ENCODE peak calls at places on chromosomes 11 and 22, in seven cellular contexts. One of them, this sample, is unnamed. For H3K4me1 and H3K36me3, the result is how much of the 10 kb centered on the place peaks cover.

GRCh38 chr11:20397281-20397680 is 9.8 kb downstream of the PRMT3 start:
- DNase-seq in PC-3: peak
- DNase-seq in CD8-positive, alpha-beta T cell: no peak
- DNase-seq in GM23248: peak
- DNase-seq in cardiac muscle cell: peak
- DNase-seq in Peyer's patch: no peak
- DNase-seq in PC-9: no peak
- DNase-seq in this sample: no peak

GRCh38 chr22:27220349-27220748 is 563.0 kb downstream of the MIAT start:
- DNase-seq in cardiac muscle cell: no peak
- DNase-seq in PC-9: no peak
- DNase-seq in PC-3: no peak
- DNase-seq in CD8-positive, alpha-beta T cell: no peak
- DNase-seq in Peyer's patch: no peak
- DNase-seq in GM23248: peak
- DNase-seq in this sample: no peak

GRCh38 chr22:30919973-30920372 is 48.6 kb downstream of the MORC2 start:
- DNase-seq in cardiac muscle cell: no peak
- DNase-seq in Peyer's patch: peak
- DNase-seq in CD8-positive, alpha-beta T cell: no peak
- DNase-seq in PC-3: no peak
- DNase-seq in PC-9: no peak
- DNase-seq in GM23248: no peak
- DNase-seq in this sample: no peak

GRCh38 chr11:134152692-134153091 is 71.1 kb downstream of the NCAPD3 start:
- DNase-seq in CD8-positive, alpha-beta T cell: no peak
- DNase-seq in GM23248: no peak
- DNase-seq in PC-9: no peak
- DNase-seq in PC-3: no peak
- DNase-seq in cardiac muscle cell: no peak
- DNase-seq in Peyer's patch: no peak
- DNase-seq in this sample: no peak

GRCh38 chr11:128522943-128523518 is 64.3 kb downstream of the ETS1 start:
- DNase-seq in CD8-positive, alpha-beta T cell: no peak
- DNase-seq in cardiac muscle cell: no peak
- DNase-seq in PC-9: no peak
- DNase-seq in GM23248: peak
- DNase-seq in PC-3: no peak
- DNase-seq in Peyer's patch: no peak
- DNase-seq in this sample: no peak

GRCh38 chr22:40107756-40108437 is 69.8 kb upstream of the TNRC6B start:
- DNase-seq in GM23248: peak
- DNase-seq in Peyer's patch: no peak
- DNase-seq in cardiac muscle cell: no peak
- DNase-seq in PC-3: peak
- DNase-seq in PC-9: peak
- DNase-seq in CD8-positive, alpha-beta T cell: no peak
- DNase-seq in this sample: no peak

GRCh38 chr11:115665958-115666357 is 161.7 kb upstream of the CADM1 start:
- DNase-seq in CD8-positive, alpha-beta T cell: no peak
- DNase-seq in GM23248: no peak
- DNase-seq in Peyer's patch: no peak
- DNase-seq in cardiac muscle cell: no peak
- DNase-seq in PC-9: no peak
- DNase-seq in PC-3: no peak
- DNase-seq in this sample: no peak

GRCh38 chr22:41021039-41021654 is 70.0 kb downstream of the RBX1 start:
- DNase-seq in CD8-positive, alpha-beta T cell: peak
- DNase-seq in cardiac muscle cell: no peak
- DNase-seq in GM23248: peak
- DNase-seq in PC-9: peak
- DNase-seq in PC-3: no peak
- DNase-seq in Peyer's patch: peak
- DNase-seq in this sample: peak

GRCh38 chr22:45887202-45888131 is 89.5 kb downstream of the WNT7B start:
- DNase-seq in Peyer's patch: no peak
- DNase-seq in GM23248: no peak
- DNase-seq in cardiac muscle cell: no peak
- DNase-seq in PC-9: peak
- DNase-seq in PC-3: peak
- DNase-seq in CD8-positive, alpha-beta T cell: no peak
- DNase-seq in this sample: no peak

GRCh38 chr22:21939392-21940319 is 13.0 kb downstream of the PPM1F start:
- DNase-seq in Peyer's patch: no peak
- DNase-seq in cardiac muscle cell: no peak
- DNase-seq in GM23248: peak
- DNase-seq in PC-9: no peak
- DNase-seq in PC-3: no peak
- DNase-seq in CD8-positive, alpha-beta T cell: no peak
- DNase-seq in this sample: no peak

GRCh38 chr22:23835773-23836144 is 3.0 kb downstream of the DERL3 start:
- DNase-seq in CD8-positive, alpha-beta T cell: no peak
- DNase-seq in Peyer's patch: no peak
- DNase-seq in GM23248: no peak
- DNase-seq in PC-3: no peak
- DNase-seq in PC-9: no peak
- DNase-seq in cardiac muscle cell: no peak
- DNase-seq in this sample: no peak

GRCh38 chr11:131253885-131254204 is 116.6 kb upstream of the NTM start:
- DNase-seq in Peyer's patch: no peak
- DNase-seq in GM23248: peak
- DNase-seq in CD8-positive, alpha-beta T cell: no peak
- DNase-seq in PC-9: no peak
- DNase-seq in PC-3: no peak
- DNase-seq in cardiac muscle cell: no peak
- DNase-seq in this sample: no peak

GRCh38 chr11:9747816-9748215 is 83.9 kb downstream of the SWAP70 start:
- DNase-seq in PC-9: no peak
- DNase-seq in CD8-positive, alpha-beta T cell: no peak
- DNase-seq in cardiac muscle cell: no peak
- DNase-seq in GM23248: no peak
- DNase-seq in Peyer's patch: no peak
- DNase-seq in PC-3: no peak
- DNase-seq in this sample: no peak

GRCh38 chr11:94740975-94741707 is 27.0 kb upstream of the AMOTL1 start:
- DNase-seq in cardiac muscle cell: peak
- DNase-seq in PC-3: peak
- DNase-seq in Peyer's patch: no peak
- DNase-seq in GM23248: peak
- DNase-seq in PC-9: no peak
- DNase-seq in CD8-positive, alpha-beta T cell: no peak
- DNase-seq in this sample: no peak

GRCh38 chr11:116853461-116854073 is 16.1 kb upstream of the APOA1 start:
- DNase-seq in Peyer's patch: peak
- DNase-seq in cardiac muscle cell: no peak
- DNase-seq in GM23248: peak
- DNase-seq in CD8-positive, alpha-beta T cell: peak
- DNase-seq in PC-9: no peak
- DNase-seq in PC-3: peak
- DNase-seq in this sample: peak

GRCh38 chr11:78228467-78228866 is 39.7 kb downstream of the USP35 start:
- DNase-seq in PC-3: peak
- DNase-seq in GM23248: peak
- DNase-seq in Peyer's patch: no peak
- DNase-seq in CD8-positive, alpha-beta T cell: peak
- DNase-seq in cardiac muscle cell: peak
- DNase-seq in PC-9: peak
- DNase-seq in this sample: peak

GRCh38 chr11:130609121-130610035 is 160.9 kb downstream of the ADAMTS15 start:
- DNase-seq in cardiac muscle cell: no peak
- DNase-seq in Peyer's patch: peak
- DNase-seq in PC-9: no peak
- DNase-seq in GM23248: peak
- DNase-seq in PC-3: no peak
- DNase-seq in CD8-positive, alpha-beta T cell: no peak
- DNase-seq in this sample: peak

GRCh38 chr11:10305964-10306918 is 1.4 kb downstream of the ADM start:
- DNase-seq in cardiac muscle cell: peak
- DNase-seq in CD8-positive, alpha-beta T cell: no peak
- DNase-seq in GM23248: peak
- DNase-seq in Peyer's patch: peak
- DNase-seq in PC-3: peak
- DNase-seq in PC-9: no peak
- DNase-seq in this sample: peak

GRCh38 chr22:27474711-27475547 is 326.6 kb downstream of the MN1 start:
- DNase-seq in PC-3: peak
- DNase-seq in PC-9: peak
- DNase-seq in CD8-positive, alpha-beta T cell: no peak
- DNase-seq in Peyer's patch: no peak
- DNase-seq in GM23248: peak
- DNase-seq in cardiac muscle cell: no peak
- DNase-seq in this sample: no peak

GRCh38 chr11:65537620-65538231 is 12.8 kb downstream of the SCYL1 start:
- DNase-seq in PC-9: no peak
- DNase-seq in Peyer's patch: no peak
- DNase-seq in CD8-positive, alpha-beta T cell: no peak
- DNase-seq in cardiac muscle cell: no peak
- DNase-seq in GM23248: peak
- DNase-seq in PC-3: no peak
- DNase-seq in this sample: no peak

GRCh38 chr11:81725691-81726090 is 1008.0 kb downstream of the FAM181B start:
- DNase-seq in PC-3: no peak
- DNase-seq in GM23248: peak
- DNase-seq in PC-9: no peak
- DNase-seq in CD8-positive, alpha-beta T cell: no peak
- DNase-seq in cardiac muscle cell: no peak
- DNase-seq in Peyer's patch: no peak
- DNase-seq in this sample: no peak

GRCh38 chr11:8792636-8793035 is 110.0 kb downstream of the RPL27A start:
- DNase-seq in Peyer's patch: no peak
- DNase-seq in GM23248: no peak
- DNase-seq in PC-3: no peak
- DNase-seq in cardiac muscle cell: no peak
- DNase-seq in PC-9: no peak
- DNase-seq in CD8-positive, alpha-beta T cell: no peak
- DNase-seq in this sample: no peak

GRCh38 chr11:69511358-69512015 is 30.0 kb downstream of the LINC01488 start:
- DNase-seq in PC-9: no peak
- DNase-seq in GM23248: peak
- DNase-seq in PC-3: no peak
- DNase-seq in Peyer's patch: no peak
- DNase-seq in CD8-positive, alpha-beta T cell: no peak
- DNase-seq in cardiac muscle cell: no peak
- DNase-seq in this sample: no peak

GRCh38 chr22:41498322-41498721 is 29.4 kb downstream of the ACO2 start:
- DNase-seq in CD8-positive, alpha-beta T cell: no peak
- DNase-seq in PC-9: no peak
- DNase-seq in Peyer's patch: no peak
- DNase-seq in PC-3: no peak
- DNase-seq in cardiac muscle cell: no peak
- DNase-seq in GM23248: peak
- DNase-seq in this sample: no peak

GRCh38 chr11:69797737-69798528 is 21.3 kb downstream of the FGF3 start:
- DNase-seq in cardiac muscle cell: no peak
- DNase-seq in PC-9: no peak
- DNase-seq in Peyer's patch: no peak
- DNase-seq in GM23248: no peak
- DNase-seq in CD8-positive, alpha-beta T cell: no peak
- DNase-seq in PC-3: no peak
- DNase-seq in this sample: no peak

GRCh38 chr22:23187201-23187600 is 6.9 kb downstream of the BCR start:
- DNase-seq in PC-3: no peak
- DNase-seq in Peyer's patch: no peak
- DNase-seq in CD8-positive, alpha-beta T cell: no peak
- DNase-seq in cardiac muscle cell: no peak
- DNase-seq in GM23248: no peak
- DNase-seq in PC-9: no peak
- DNase-seq in this sample: no peak

GRCh38 chr11:41281131-41281742 is 178.2 kb downstream of the LRRC4C start:
- DNase-seq in Peyer's patch: no peak
- DNase-seq in PC-9: no peak
- DNase-seq in cardiac muscle cell: peak
- DNase-seq in PC-3: peak
- DNase-seq in GM23248: peak
- DNase-seq in CD8-positive, alpha-beta T cell: no peak
- DNase-seq in this sample: no peak

GRCh38 chr11:39236916-39237315 is 2222.5 kb downstream of the LRRC4C start:
- DNase-seq in GM23248: no peak
- DNase-seq in PC-9: no peak
- DNase-seq in cardiac muscle cell: no peak
- DNase-seq in PC-3: peak
- DNase-seq in CD8-positive, alpha-beta T cell: no peak
- DNase-seq in Peyer's patch: no peak
- DNase-seq in this sample: no peak

GRCh38 chr11:1759151-1759850 is 4.4 kb downstream of the CTSD start:
- DNase-seq in Peyer's patch: no peak
- DNase-seq in PC-9: no peak
- DNase-seq in GM23248: no peak
- DNase-seq in CD8-positive, alpha-beta T cell: no peak
- DNase-seq in PC-3: no peak
- DNase-seq in cardiac muscle cell: no peak
- DNase-seq in this sample: no peak
- H3K4me1 ChIP-seq in Peyer's patch: half or more
- H3K4me1 ChIP-seq in PC-9: under half
- H3K4me1 ChIP-seq in GM23248: under half
- H3K4me1 ChIP-seq in CD8-positive, alpha-beta T cell: half or more
- H3K4me1 ChIP-seq in PC-3: under half
- H3K4me1 ChIP-seq in cardiac muscle cell: under half
- H3K4me1 ChIP-seq in this sample: under half

GRCh38 chr11:71067753-71068152 is 184.6 kb downstream of the SHANK2 start:
- DNase-seq in Peyer's patch: no peak
- DNase-seq in PC-3: no peak
- DNase-seq in cardiac muscle cell: no peak
- DNase-seq in GM23248: no peak
- DNase-seq in CD8-positive, alpha-beta T cell: no peak
- DNase-seq in PC-9: no peak
- DNase-seq in this sample: no peak
- H3K27ac ChIP-seq in Peyer's patch: no peak
- H3K27ac ChIP-seq in PC-3: no peak
- H3K27ac ChIP-seq in cardiac muscle cell: no peak
- H3K27ac ChIP-seq in GM23248: no peak
- H3K27ac ChIP-seq in CD8-positive, alpha-beta T cell: no peak
- H3K27ac ChIP-seq in PC-9: no peak
- H3K27ac ChIP-seq in this sample: no peak

DNA sequence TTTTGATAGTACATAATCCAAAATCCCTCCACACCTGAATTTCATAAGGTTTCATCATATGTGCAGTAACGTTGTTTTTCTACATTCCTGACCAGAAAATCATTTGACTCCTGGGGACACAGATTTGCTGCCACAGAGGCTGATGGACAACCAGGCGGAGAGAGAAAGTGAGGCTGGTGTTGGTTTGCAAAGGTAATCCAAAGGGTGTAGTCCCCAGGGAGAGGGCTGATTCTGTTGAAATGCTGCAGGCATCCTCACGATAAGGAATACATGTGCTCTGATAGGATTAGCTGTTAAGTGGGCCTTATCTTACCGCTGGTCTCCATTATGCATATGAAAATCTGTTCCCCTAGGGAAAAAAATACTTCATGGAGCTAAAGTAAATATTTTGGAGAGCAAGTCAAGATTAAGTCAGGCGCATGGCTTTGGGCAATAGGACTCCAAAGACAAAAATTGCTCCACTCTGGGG is 8.1 kb downstream of the APOL6 start:
- DNase-seq in PC-3: no peak
- DNase-seq in GM23248: no peak
- DNase-seq in cardiac muscle cell: no peak
- DNase-seq in PC-9: no peak
- DNase-seq in Peyer's patch: no peak
- DNase-seq in CD8-positive, alpha-beta T cell: no peak
- DNase-seq in this sample: no peak
- H3K36me3 ChIP-seq in PC-3: under half
- H3K36me3 ChIP-seq in GM23248: under half
- H3K36me3 ChIP-seq in cardiac muscle cell: under half
- H3K36me3 ChIP-seq in PC-9: half or more
- H3K36me3 ChIP-seq in Peyer's patch: under half
- H3K36me3 ChIP-seq in CD8-positive, alpha-beta T cell: under half
- H3K36me3 ChIP-seq in this sample: under half

GRCh38 chr22:50302041-50302541 is 5.4 kb downstream of the PLXNB2 start:
- DNase-seq in cardiac muscle cell: no peak
- DNase-seq in PC-3: peak
- DNase-seq in GM23248: peak
- DNase-seq in Peyer's patch: no peak
- DNase-seq in CD8-positive, alpha-beta T cell: no peak
- DNase-seq in PC-9: peak
- DNase-seq in this sample: peak
- H3K4me1 ChIP-seq in cardiac muscle cell: half or more
- H3K4me1 ChIP-seq in PC-3: under half
- H3K4me1 ChIP-seq in GM23248: under half
- H3K4me1 ChIP-seq in Peyer's patch: half or more
- H3K4me1 ChIP-seq in CD8-positive, alpha-beta T cell: under half
- H3K4me1 ChIP-seq in PC-9: half or more
- H3K4me1 ChIP-seq in this sample: half or more